ENCODE peak calls at places on chromosomes 11 and 22, in four cellular contexts. J is GM12891, A is GM12878, K is K562. C is an unnamed sample.
A peak's percentile ranks its signal among the peaks of the same experiment; 100 is the strongest.

GRCh38 chr22:20918663-20919220 is 1.5 kb downstream of the CRKL start:
- DNase-seq in J (no peak), A (no peak), K (peak; percentile 83), C (no peak)

GRCh38 chr22:44620129-44620840 is 81.7 kb upstream of the PRR5 start:
- DNase-seq in K (peak; percentile 31), J (no peak), A (no peak), C (peak; percentile 57)

GRCh38 chr11:115765803-115766239 is 261.6 kb upstream of the CADM1 start:
- DNase-seq in A (no peak), J (no peak), K (no peak), C (peak; percentile 57)

GRCh38 chr11:79243412-79244174 is 197.2 kb downstream of the TENM4 start:
- DNase-seq in K (no peak), A (no peak), J (no peak), C (no peak)

GRCh38 chr11:2204361-2205213 is 33.0 kb upstream of the TH start:
- DNase-seq in J (no peak), K (no peak), A (no peak), C (no peak)

GRCh38 chr11:134275534-134276395 is at the start of gene GLB1L3:
- DNase-seq in K (peak; percentile 50), J (peak; percentile 46), A (no peak), C (peak; percentile 21)

GRCh38 chr11:116170526-116171120 is 602.2 kb downstream of the BUD13 start:
- DNase-seq in A (no peak), J (no peak), K (peak; percentile 25), C (no peak)

GRCh38 chr11:80034801-80035200 is 594.0 kb upstream of the TENM4 start:
- DNase-seq in A (no peak), J (no peak), K (no peak), C (no peak)

GRCh38 chr11:65384301-65384889 is 1.9 kb upstream of the SLC25A45 start:
- DNase-seq in A (no peak), J (no peak), K (no peak), C (no peak)

GRCh38 chr11:114483929-114484328 is 44.7 kb downstream of the REXO2 start:
- DNase-seq in A (no peak), J (no peak), K (no peak), C (no peak)

GRCh38 chr22:28600546-28601143 is 79.0 kb downstream of the TTC28 start:
- DNase-seq in K (peak; percentile 17), A (no peak), J (no peak), C (peak; percentile 29)

GRCh38 chr11:17991799-17992433 is 20.9 kb downstream of the SERGEF start:
- DNase-seq in A (no peak), J (peak; percentile 35), K (peak; percentile 61), C (peak; percentile 57)

GRCh38 chr22:24063361-24063760 is 52.3 kb downstream of the CABIN1 start:
- DNase-seq in K (no peak), J (no peak), A (no peak), C (no peak)

GRCh38 chr11:99632969-99633368 is 612.2 kb downstream of the CNTN5 start:
- DNase-seq in A (no peak), J (no peak), K (no peak), C (peak; percentile 15)

GRCh38 chr11:117187799-117188481 is 9.4 kb downstream of the SIDT2 start:
- DNase-seq in K (no peak), J (no peak), A (no peak), C (no peak)

GRCh38 chr11:62122076-62122475 is 1.7 kb upstream of the INCENP start:
- DNase-seq in A (no peak), K (no peak), J (no peak), C (no peak)

GRCh38 chr11:1442163-1442562 is 44.4 kb downstream of the MOB2 start:
- DNase-seq in J (no peak), K (peak; percentile 60), A (no peak), C (no peak)

GRCh38 chr11:118328745-118329144 is 13.8 kb downstream of the CD3D start:
- DNase-seq in K (no peak), A (no peak), J (no peak), C (no peak)

GRCh38 chr11:367956-368413 is 1.3 kb upstream of the B4GALNT4 start:
- DNase-seq in A (no peak), J (no peak), K (no peak), C (no peak)

GRCh38 chr11:368414-369335 is 624 bp upstream of the B4GALNT4 start:
- DNase-seq in A (no peak), K (peak; percentile 83), J (peak; percentile 22), C (no peak)

GRCh38 chr11:370087-370941 is 1.0 kb downstream of the B4GALNT4 start:
- DNase-seq in A (no peak), J (peak; percentile 27), K (peak; percentile 59), C (no peak)

GRCh38 chr11:371051-371450 is 1.8 kb downstream of the B4GALNT4 start:
- DNase-seq in A (no peak), J (peak; percentile 25), K (no peak), C (no peak)

DNA sequence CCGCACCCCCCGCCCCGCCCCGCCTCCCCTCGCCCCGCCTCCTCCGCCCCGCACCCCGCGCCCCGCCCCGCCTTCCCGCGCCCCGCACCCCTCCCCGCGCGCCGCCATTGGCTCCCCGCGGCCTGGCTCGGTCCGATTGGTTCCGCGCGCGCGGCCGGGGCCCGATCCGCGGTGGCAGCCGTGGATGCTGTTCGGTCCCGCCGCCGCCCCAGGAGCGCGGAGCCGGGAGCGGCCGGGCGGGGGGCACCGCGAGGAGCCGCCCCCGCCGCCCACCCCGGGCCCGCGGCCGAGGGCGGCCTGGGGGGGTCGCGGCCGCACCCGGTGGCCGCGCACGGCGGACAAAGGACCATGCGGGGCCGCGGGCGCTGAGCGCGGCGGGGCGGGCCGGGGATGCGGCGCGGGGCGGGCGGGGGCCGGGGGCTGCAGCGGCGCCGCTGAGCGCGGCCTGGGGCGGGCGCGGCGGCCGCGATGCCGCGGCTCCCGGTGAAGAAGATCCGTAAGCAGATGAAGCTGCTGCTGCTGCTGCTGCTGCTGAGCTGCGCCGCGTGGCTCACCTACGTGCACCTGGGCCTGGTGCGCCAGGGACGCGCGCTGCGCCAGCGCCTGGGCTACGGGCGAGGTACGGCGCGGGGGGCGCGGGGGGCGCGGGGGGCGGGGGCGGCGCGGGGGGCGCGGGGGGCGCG is at the start of gene B4GALNT4:
- DNase-seq in K (peak; percentile 96), A (no peak), J (peak; percentile 53), C (no peak)
- TF ChIP-seq SPI1 in K (no peak), A (no peak), J (no peak), C (no peak)

GRCh38 chr11:44628730-44629361 is 63.4 kb downstream of the CD82 start:
- DNase-seq in A (no peak), K (no peak), J (no peak), C (no peak)

GRCh38 chr11:44626645-44627044 is 61.2 kb downstream of the CD82 start:
- DNase-seq in A (no peak), K (no peak), J (no peak), C (no peak)

GRCh38 chr11:44629732-44630345 is 64.4 kb downstream of the CD82 start:
- DNase-seq in K (no peak), J (no peak), A (no peak), C (no peak)

GRCh38 chr11:44625759-44626523 is 60.5 kb downstream of the CD82 start:
- DNase-seq in K (no peak), A (no peak), J (no peak), C (peak; percentile 86)

GRCh38 chr11:44627911-44628729 is 62.7 kb downstream of the CD82 start:
- DNase-seq in K (no peak), A (no peak), J (no peak), C (no peak)
- TF ChIP-seq SPI1 in K (no peak), A (no peak), J (no peak), C (no peak)

GRCh38 chr22:39083212-39084165 is 6.4 kb downstream of the APOBEC3G start:
- DNase-seq in J (no peak), A (no peak), K (no peak), C (no peak)

GRCh38 chr22:39087881-39088687 is 9.0 kb upstream of the APOBEC3H start:
- DNase-seq in J (no peak), A (no peak), K (peak; percentile 34), C (no peak)

GRCh38 chr22:39087098-39087497 is 9.9 kb upstream of the APOBEC3H start:
- DNase-seq in J (no peak), A (no peak), K (no peak), C (no peak)

GRCh38 chr22:39081557-39081956 is 4.5 kb downstream of the APOBEC3G start:
- DNase-seq in J (no peak), A (no peak), K (no peak), C (no peak)

DNA sequence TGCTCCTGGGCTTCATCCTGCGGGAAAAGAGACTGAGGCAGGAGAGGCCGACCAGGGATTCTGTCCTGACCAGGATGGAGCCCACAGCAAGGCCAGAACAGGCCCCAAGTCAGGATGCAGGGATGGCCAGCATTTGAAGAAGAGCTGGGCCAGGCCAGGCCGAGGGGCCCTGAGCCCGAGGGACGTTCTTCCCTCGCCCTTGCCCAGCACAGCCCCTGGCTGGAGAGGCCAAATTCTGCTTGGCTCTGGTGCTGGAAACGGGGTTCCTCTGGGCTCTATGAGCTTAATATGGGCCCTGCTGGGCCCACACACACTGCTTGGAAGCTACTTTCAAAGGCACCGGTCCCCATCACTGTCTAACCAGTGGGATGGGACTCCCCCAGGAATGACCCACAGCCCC is 7.6 kb downstream of the APOBEC3G start:
- DNase-seq in K (no peak), A (no peak), J (no peak), C (no peak)
- TF ChIP-seq SPI1 in K (no peak), A (no peak), J (no peak), C (no peak)

GRCh38 chr11:82676483-82677094 is 57.1 kb downstream of the FAM181B start:
- DNase-seq in K (no peak), J (no peak), A (no peak), C (no peak)

GRCh38 chr11:82686211-82686610 is 47.5 kb downstream of the FAM181B start:
- DNase-seq in K (no peak), J (no peak), A (no peak), C (no peak)

GRCh38 chr11:82683029-82683428 is 50.6 kb downstream of the FAM181B start:
- DNase-seq in A (no peak), K (no peak), J (no peak), C (no peak)

GRCh38 chr11:82680252-82680651 is 53.4 kb downstream of the FAM181B start:
- DNase-seq in K (no peak), J (no peak), A (no peak), C (no peak)

DNA sequence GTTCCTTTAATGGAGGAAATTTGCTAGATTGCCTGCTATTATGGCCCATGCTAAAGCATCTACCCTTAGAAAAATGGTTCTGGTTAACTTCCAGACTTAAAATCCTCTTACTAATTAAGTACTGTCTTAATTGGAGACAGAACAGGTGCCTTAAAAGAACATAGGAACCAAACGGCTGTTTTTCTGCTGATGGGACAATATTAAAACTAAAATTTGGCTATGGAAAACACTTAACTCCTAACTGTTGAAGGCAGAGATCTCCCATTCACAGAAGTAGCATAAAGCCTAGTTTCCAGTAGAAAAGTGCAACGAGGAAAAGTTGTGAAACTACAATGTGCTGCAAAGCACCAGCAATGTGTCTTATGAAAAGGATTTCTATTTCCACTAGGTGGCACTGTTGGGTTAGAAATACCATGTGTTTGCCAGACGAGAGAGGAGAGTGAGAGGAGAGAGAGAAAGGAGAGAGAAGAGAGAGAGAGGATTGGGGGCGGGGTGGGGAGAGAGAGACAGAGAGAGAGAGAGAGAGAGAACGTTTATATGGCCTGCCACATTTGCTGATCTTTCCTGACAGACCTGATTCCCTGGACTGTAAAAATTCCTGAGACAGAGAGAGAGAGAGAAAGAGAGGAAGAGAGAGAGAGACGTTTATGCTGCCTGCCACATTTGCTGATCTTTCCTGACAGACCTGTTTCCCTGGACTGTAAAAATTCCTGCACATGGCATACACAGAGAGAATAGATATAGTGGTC is 51.5 kb downstream of the FAM181B start:
- DNase-seq in A (peak; percentile 9), J (no peak), K (peak; percentile 35), C (peak; percentile 33)
- TF ChIP-seq SPI1 in A (no peak), J (no peak), K (no peak), C (no peak)

C was measured in HL-60.